ENCODE peak calls at places on chromosome 15, in ten cellular contexts. L is mucosa of descending colon; D is MM.1S; X is lower lobe of right lung; A is CD8-positive, alpha-beta T cell; B is IMR-90; E is fibroblast of lung; H is esophagus squamous epithelium; M is psoas muscle; G is tibial nerve. N is an unnamed sample.

GRCh38 chr15:45611305-45611704 is 23.5 kb upstream of the SQOR start:
- DNase-seq in L (no peak), D (peak; percentile 49), X (no peak), A (no peak), B (no peak), E (no peak), H (no peak), M (no peak), G (no peak), N (no peak)

GRCh38 chr15:57085267-57085666 is 166.8 kb downstream of the TCF12 start:
- DNase-seq in L (no peak), D (no peak), X (no peak), A (no peak), B (peak; percentile 30), E (peak; percentile 37), H (no peak), M (no peak), G (no peak), N (no peak)

GRCh38 chr15:68471552-68471951 is 39.6 kb upstream of the ITGA11 start:
- DNase-seq in L (no peak), D (no peak), X (no peak), A (no peak), B (peak; percentile 12), E (peak; percentile 45), H (no peak), M (no peak), G (no peak), N (no peak)

GRCh38 chr15:45187894-45188830 is at the start of gene SHF:
- DNase-seq in L (peak; percentile 61), D (no peak), X (no peak), A (peak; percentile 24), B (peak; percentile 45), E (peak; percentile 50), H (no peak), M (peak; percentile 57), G (no peak), N (peak; percentile 32)

GRCh38 chr15:31325432-31325975 is 1.1 kb upstream of the KLF13 start:
- DNase-seq in L (peak; percentile 85), D (peak; percentile 40), X (peak; percentile 87), A (peak; percentile 28), B (peak; percentile 6), E (peak; percentile 24), H (no peak), M (peak; percentile 61), G (peak; percentile 69), N (no peak)

GRCh38 chr15:70752142-70752754 is 11.1 kb downstream of the UACA start:
- DNase-seq in L (peak; percentile 35), D (peak; percentile 33), X (no peak), A (no peak), B (no peak), E (no peak), H (no peak), M (peak; percentile 55), G (peak; percentile 60), N (no peak)

GRCh38 chr15:79849789-79850188 is 47.0 kb downstream of the MTHFS start:
- DNase-seq in L (peak; percentile 14), D (no peak), X (no peak), A (no peak), B (peak; percentile 52), E (peak; percentile 21), H (no peak), M (no peak), G (no peak), N (no peak)

GRCh38 chr15:74725845-74726773 is 781 bp upstream of the CYP1A1 start:
- DNase-seq in L (peak; percentile 42), D (peak; percentile 27), X (peak; percentile 74), A (no peak), B (no peak), E (no peak), H (no peak), M (peak; percentile 54), G (no peak), N (no peak)

GRCh38 chr15:95326689-95327525 is 1003.6 kb upstream of the NR2F2 start:
- DNase-seq in L (no peak), D (no peak), X (no peak), A (no peak), B (no peak), E (no peak), H (no peak), M (peak; percentile 18), G (peak; percentile 50), N (no peak)

GRCh38 chr15:29873942-29874341 is 51.7 kb upstream of the TJP1 start:
- DNase-seq in L (no peak), D (no peak), X (no peak), A (no peak), B (no peak), E (no peak), H (no peak), M (no peak), G (no peak), N (no peak)

GRCh38 chr15:89926158-89926557 is 13.4 kb upstream of the ARPIN start:
- DNase-seq in L (no peak), D (no peak), X (no peak), A (no peak), B (no peak), E (peak; percentile 5), H (no peak), M (no peak), G (no peak), N (no peak)

GRCh38 chr15:63506537-63507035 is 2.2 kb downstream of the USP3 start:
- DNase-seq in L (peak; percentile 32), D (no peak), X (no peak), A (no peak), B (no peak), E (peak; percentile 38), H (no peak), M (no peak), G (no peak), N (no peak)

GRCh38 chr15:98733098-98733497 is 84.8 kb downstream of the IGF1R start:
- DNase-seq in L (no peak), D (no peak), X (no peak), A (no peak), B (no peak), E (no peak), H (no peak), M (no peak), G (no peak), N (no peak)
- H3K4me1 ChIP-seq in L (peaks cover 9% of the 10 kb centered on the region), D (no peaks in the 10 kb centered on the region), X (peaks cover 31% of the 10 kb centered on the region), A (peaks cover 42% of the 10 kb centered on the region), B (peaks cover 34% of the 10 kb centered on the region), E (peaks cover 24% of the 10 kb centered on the region), H (peaks cover 10% of the 10 kb centered on the region), M (peaks cover 74% of the 10 kb centered on the region), G (no peaks in the 10 kb centered on the region), N (peaks cover 55% of the 10 kb centered on the region)

DNA sequence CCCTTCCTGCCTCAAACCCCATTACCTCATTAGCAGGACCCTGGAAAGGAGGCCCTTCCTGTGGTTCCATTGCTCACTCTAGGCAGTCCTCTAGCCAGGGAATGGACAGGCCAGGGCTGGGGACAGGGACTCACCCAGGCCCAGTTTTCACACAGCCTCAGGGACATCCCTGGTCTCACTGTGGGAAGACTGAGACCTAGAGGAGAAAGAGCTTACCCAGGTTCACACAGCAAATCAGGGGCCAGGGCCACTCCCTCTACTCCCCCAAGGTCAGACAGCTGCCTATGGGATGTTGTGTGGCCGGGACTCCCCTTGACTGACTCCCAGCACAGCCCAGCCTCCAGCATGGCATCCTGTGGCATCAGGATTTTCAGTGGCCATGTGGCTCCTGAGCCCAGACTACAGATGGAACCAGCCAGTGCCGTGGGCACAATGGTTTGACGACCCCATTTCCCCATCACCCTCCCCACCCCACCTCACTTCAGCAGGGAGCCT is 49.3 kb downstream of the ADAMTS7 start:
- DNase-seq in L (no peak), D (no peak), X (peak; percentile 28), A (no peak), B (no peak), E (no peak), H (no peak), M (peak; percentile 7), G (no peak), N (no peak)
- H3K4me3 ChIP-seq in L (no peak overlapping the region), D (no peak overlapping the region), X (no peak overlapping the region), A (peak overlapping the region; percentile 45), B (no peak overlapping the region), E (no peak overlapping the region), H (no peak overlapping the region), M (no peak overlapping the region), G (no peak overlapping the region), N (no peak overlapping the region)

DNA sequence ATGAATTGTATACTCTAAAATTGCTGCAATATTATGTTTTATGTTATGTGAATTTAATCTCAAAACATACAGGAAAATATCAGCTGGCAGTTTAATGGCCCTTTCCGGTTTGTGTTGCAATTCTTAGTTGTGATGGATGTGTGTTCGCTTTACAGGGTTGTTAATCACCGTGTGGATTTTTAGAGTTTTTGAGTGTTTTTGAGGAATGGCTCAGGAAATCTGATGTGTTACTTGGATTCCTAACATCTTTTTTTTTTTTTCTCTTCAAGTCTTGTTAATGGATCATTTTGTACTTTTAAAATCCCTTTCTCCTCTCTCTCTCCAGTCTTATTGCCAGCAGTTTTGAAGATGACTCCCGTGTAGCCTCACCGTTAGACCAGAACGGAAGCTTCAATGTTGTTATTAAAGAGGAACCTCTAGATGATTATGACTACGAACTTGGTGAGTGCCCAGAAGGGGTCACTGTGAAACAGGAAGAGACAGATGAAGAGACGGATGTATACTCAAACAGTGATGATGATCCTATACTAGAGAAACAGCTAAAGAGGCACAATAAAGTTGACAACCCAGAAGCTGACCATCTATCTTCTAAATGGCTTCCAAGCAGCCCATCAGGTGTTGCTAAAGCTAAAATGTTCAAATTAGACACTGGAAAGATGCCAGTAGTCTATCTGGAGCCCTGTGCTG is 35.7 kb downstream of the MGA start:
- DNase-seq in L (peak; percentile 38), D (no peak), X (no peak), A (peak; percentile 8), B (peak; percentile 73), E (peak; percentile 23), H (no peak), M (no peak), G (no peak), N (no peak)
- TF ChIP-seq CTCF in L (no peak), D (no peak), X (peak; percentile 29), A (peak; percentile 41), B (peak; percentile 56), E (peak; percentile 48), H (no peak), M (no peak), G (no peak), N (no peak)

GRCh38 chr15:100295939-100296338 is 45.8 kb downstream of the ADAMTS17 start:
- DNase-seq in L (no peak), D (no peak), X (no peak), A (no peak), B (no peak), E (no peak), H (no peak), M (no peak), G (no peak), N (no peak)

GRCh38 chr15:100301905-100302431 is 39.8 kb downstream of the ADAMTS17 start:
- DNase-seq in L (no peak), D (peak; percentile 15), X (no peak), A (no peak), B (no peak), E (no peak), H (no peak), M (no peak), G (no peak), N (no peak)

GRCh38 chr15:100292010-100292409 is 49.8 kb downstream of the ADAMTS17 start:
- DNase-seq in L (no peak), D (no peak), X (no peak), A (no peak), B (no peak), E (no peak), H (no peak), M (no peak), G (no peak), N (no peak)

GRCh38 chr15:100298257-100298656 is 43.5 kb downstream of the ADAMTS17 start:
- DNase-seq in L (no peak), D (no peak), X (no peak), A (no peak), B (no peak), E (no peak), H (no peak), M (no peak), G (no peak), N (no peak)

GRCh38 chr15:100297812-100298211 is 44.0 kb downstream of the ADAMTS17 start:
- DNase-seq in L (no peak), D (no peak), X (no peak), A (no peak), B (no peak), E (no peak), H (no peak), M (no peak), G (no peak), N (no peak)
- H3K4me1 ChIP-seq in L (peaks cover 11% of the 10 kb centered on the region), D (no peaks in the 10 kb centered on the region), X (no peaks in the 10 kb centered on the region), A (no peaks in the 10 kb centered on the region), B (no peaks in the 10 kb centered on the region), E (no peaks in the 10 kb centered on the region), H (no peaks in the 10 kb centered on the region), M (no peaks in the 10 kb centered on the region), G (no peaks in the 10 kb centered on the region), N (peaks cover 6% of the 10 kb centered on the region)